ENCODE peak calls at places on chromosomes 4 and X, in four cellular contexts. B is heart left ventricle, Y is fibroblast of mammary gland, H is upper lobe of right lung. I is an unnamed sample.

GRCh38 chr4:30839583-30840520 is 119.7 kb downstream of the PCDH7 start:
- DNase-seq in B (no peak), Y (peak; percentile 60), H (no peak), I (no peak)

GRCh38 chrX:134622056-134622812 is 36.0 kb downstream of the PLAC1 start:
- DNase-seq in B (no peak), Y (peak; percentile 86), H (no peak), I (no peak)

GRCh38 chr4:112510191-112510467 is 5.9 kb downstream of the NEUROG2 start:
- DNase-seq in B (no peak), Y (no peak), H (no peak), I (no peak)

GRCh38 chrX:57364145-57364544 is 77.6 kb downstream of the FAAH2 start:
- DNase-seq in B (no peak), Y (no peak), H (no peak), I (no peak)

GRCh38 chr4:87051121-87051713 is 116.4 kb downstream of the AFF1 start:
- DNase-seq in B (no peak), Y (peak; percentile 56), H (no peak), I (no peak)

GRCh38 chr4:86107112-86107511 is 252.7 kb downstream of the MAPK10 start:
- DNase-seq in B (no peak), Y (no peak), H (no peak), I (no peak)

GRCh38 chr4:41454393-41454792 is 83.6 kb upstream of the LIMCH1 start:
- DNase-seq in B (no peak), Y (no peak), H (no peak), I (no peak)

GRCh38 chr4:116439330-116439729 is 646.0 kb downstream of the TRAM1L1 start:
- DNase-seq in B (no peak), Y (no peak), H (no peak), I (no peak)

GRCh38 chrX:150364347-150365050 is 1.4 kb downstream of the MAMLD1 start:
- DNase-seq in B (no peak), Y (no peak), H (peak; percentile 59), I (no peak)

GRCh38 chrX:109475174-109475891 is 6.6 kb downstream of the GUCY2F start:
- DNase-seq in B (peak; percentile 31), Y (peak; percentile 44), H (peak; percentile 48), I (no peak)

GRCh38 chr4:53714377-53715140 is 123.3 kb upstream of the LNX1 start:
- DNase-seq in B (no peak), Y (peak; percentile 84), H (no peak), I (no peak)

GRCh38 chrX:98380106-98380505 is 1496.4 kb downstream of the RPA4 start:
- DNase-seq in B (no peak), Y (no peak), H (no peak), I (no peak)

GRCh38 chrX:102863735-102864134 is 73.3 kb upstream of the RAB40AL start:
- DNase-seq in B (peak; percentile 64), Y (peak; percentile 81), H (peak; percentile 83), I (peak; percentile 90)

GRCh38 chr4:37188100-37188499 is 56.4 kb upstream of the NWD2 start:
- DNase-seq in B (no peak), Y (no peak), H (no peak), I (no peak)

GRCh38 chr4:25703731-25704388 is 48.2 kb downstream of the SLC34A2 start:
- DNase-seq in B (no peak), Y (peak; percentile 23), H (no peak), I (no peak)

GRCh38 chrX:17032351-17032750 is 85.9 kb downstream of the REPS2 start:
- DNase-seq in B (no peak), Y (peak; percentile 88), H (no peak), I (no peak)

GRCh38 chrX:82320554-82320953 is 1118.7 kb downstream of the SH3BGRL start:
- DNase-seq in B (no peak), Y (no peak), H (no peak), I (no peak)

GRCh38 chr4:168877779-168878491 is 132.1 kb downstream of the CBR4 start:
- DNase-seq in B (peak; percentile 51), Y (no peak), H (peak; percentile 86), I (no peak)

GRCh38 chrX:20221902-20222301 is 44.8 kb downstream of the RPS6KA3 start:
- DNase-seq in B (no peak), Y (peak; percentile 35), H (no peak), I (no peak)

GRCh38 chr4:78788005-78788889 is 12.1 kb downstream of the BMP2K start:
- DNase-seq in B (no peak), Y (peak; percentile 49), H (no peak), I (no peak)

GRCh38 chr4:86630629-86631028 is 36.5 kb downstream of the PTPN13 start:
- DNase-seq in B (no peak), Y (no peak), H (no peak), I (no peak)

GRCh38 chr4:52939739-52940138 is 77.6 kb downstream of the RASL11B start:
- DNase-seq in B (no peak), Y (no peak), H (no peak), I (no peak)

GRCh38 chr4:44674471-44674870 is 3.7 kb upstream of the GUF1 start:
- DNase-seq in B (no peak), Y (no peak), H (no peak), I (no peak)
- TF ChIP-seq CTCF in B (no peak), Y (peak; percentile 2), H (no peak), I (no peak)

GRCh38 chrX:78754917-78755316 is 7.4 kb downstream of the LPAR4 start:
- DNase-seq in B (no peak), Y (no peak), H (no peak), I (no peak)
- TF ChIP-seq CTCF in B (no peak), Y (no peak), H (no peak), I (no peak)

DNA sequence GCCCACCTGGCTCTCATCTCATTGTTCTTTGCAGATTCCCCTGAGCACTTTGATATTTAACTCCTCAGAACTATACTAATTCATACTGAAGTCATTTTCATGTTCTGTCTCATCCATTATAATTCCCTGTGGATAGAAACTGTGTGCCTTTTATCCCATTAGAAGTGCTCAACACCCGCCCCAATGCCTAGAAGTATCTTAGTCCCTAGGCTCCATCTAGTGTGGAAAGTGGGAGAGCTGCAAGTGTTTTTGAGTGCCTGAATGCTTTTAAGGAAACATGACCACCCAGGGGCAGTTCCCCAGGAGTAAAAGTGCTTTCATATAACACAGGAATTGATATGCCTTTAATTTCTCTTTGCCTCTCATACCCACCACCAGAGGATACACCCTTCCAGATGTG is 117.0 kb downstream of the CHRDL1 start:
- DNase-seq in B (no peak), Y (no peak), H (no peak), I (no peak)
- TF ChIP-seq CTCF in B (no peak), Y (no peak), H (no peak), I (no peak)

GRCh38 chrX:69284491-69284890 is 119.2 kb upstream of the PJA1 start:
- DNase-seq in B (no peak), Y (no peak), H (no peak), I (no peak)

GRCh38 chrX:69282893-69283690 is 117.8 kb upstream of the PJA1 start:
- DNase-seq in B (no peak), Y (no peak), H (no peak), I (no peak)

GRCh38 chrX:69279234-69279633 is 114.0 kb upstream of the PJA1 start:
- DNase-seq in B (no peak), Y (no peak), H (no peak), I (no peak)

GRCh38 chrX:69277961-69278795 is 112.9 kb upstream of the PJA1 start:
- DNase-seq in B (no peak), Y (no peak), H (no peak), I (no peak)

GRCh38 chrX:69280956-69281355 is 115.7 kb upstream of the PJA1 start:
- DNase-seq in B (no peak), Y (no peak), H (no peak), I (no peak)
- TF ChIP-seq CTCF in B (no peak), Y (no peak), H (no peak), I (no peak)

I was measured in omental fat pad.